ENCODE peak calls at places on chromosomes 7 and 10, in nine cellular contexts. U is lung; I is LoVo; R is stimulated activated naive CD4-positive, alpha-beta T cell treated with Interleukin-2 at 50 U/mL for 16 hours; Y is fibroblast of lung; F is skeletal muscle cell; C is lower leg skin; N is foreskin fibroblast; B is cardiac fibroblast. M is an unnamed sample.

GRCh38 chr10:109166935-109167334 is 756.4 kb downstream of the XPNPEP1 start:
- DNase-seq in U (no peak), I (no peak), R (no peak), Y (no peak), F (no peak), C (no peak), N (peak), B (no peak), M (no peak)

GRCh38 chr7:26202019-26202985 is 757 bp downstream of the CBX3 start:
- DNase-seq in U (no peak), I (no peak), R (peak), Y (no peak), F (no peak), C (peak), N (peak), B (peak), M (no peak)

GRCh38 chr10:126111562-126111961 is 215.2 kb downstream of the FANK1 start:
- DNase-seq in U (no peak), I (no peak), R (no peak), Y (no peak), F (no peak), C (no peak), N (no peak), B (no peak), M (no peak)

GRCh38 chr7:86950360-86950759 is 109.1 kb downstream of the ELAPOR2 start:
- DNase-seq in U (no peak), I (no peak), R (no peak), Y (no peak), F (no peak), C (no peak), N (no peak), B (no peak), M (peak)

GRCh38 chr10:14397069-14397468 is 66.3 kb upstream of the FRMD4A start:
- DNase-seq in U (peak), I (peak), R (no peak), Y (peak), F (peak), C (peak), N (peak), B (peak), M (no peak)

GRCh38 chr10:88553116-88553752 is 29.9 kb downstream of the RNLS start:
- DNase-seq in U (no peak), I (peak), R (no peak), Y (peak), F (peak), C (peak), N (peak), B (peak), M (peak)

GRCh38 chr7:36232971-36233550 is 80.0 kb downstream of the EEPD1 start:
- DNase-seq in U (no peak), I (no peak), R (no peak), Y (no peak), F (no peak), C (no peak), N (no peak), B (no peak), M (no peak)

GRCh38 chr7:47344171-47344955 is 237.5 kb downstream of the TNS3 start:
- DNase-seq in U (no peak), I (no peak), R (no peak), Y (no peak), F (no peak), C (no peak), N (no peak), B (no peak), M (no peak)

GRCh38 chr7:155257482-155258232 is 40.0 kb upstream of the INSIG1 start:
- DNase-seq in U (peak), I (peak), R (no peak), Y (peak), F (peak), C (peak), N (peak), B (peak), M (no peak)

GRCh38 chr10:69375307-69376151 is 41.2 kb downstream of the TACR2 start:
- DNase-seq in U (no peak), I (no peak), R (no peak), Y (peak), F (no peak), C (peak), N (peak), B (peak), M (no peak)

GRCh38 chr10:4109469-4109868 is 324.5 kb upstream of the KLF6 start:
- DNase-seq in U (no peak), I (no peak), R (no peak), Y (peak), F (peak), C (no peak), N (peak), B (peak), M (no peak)

GRCh38 chr7:50473531-50473930 is 23.4 kb upstream of the FIGNL1 start:
- DNase-seq in U (peak), I (no peak), R (no peak), Y (no peak), F (no peak), C (no peak), N (no peak), B (no peak), M (no peak)

GRCh38 chr10:130921461-130921860 is 390.1 kb downstream of the TCERG1L start:
- DNase-seq in U (no peak), I (no peak), R (no peak), Y (no peak), F (no peak), C (no peak), N (no peak), B (no peak), M (no peak)

GRCh38 chr7:106736508-106737201 is 75.7 kb upstream of the CCDC71L start:
- DNase-seq in U (peak), I (peak), R (peak), Y (peak), F (no peak), C (peak), N (peak), B (peak), M (peak)

GRCh38 chr7:34839645-34840044 is 181.6 kb downstream of the NPSR1 start:
- DNase-seq in U (no peak), I (no peak), R (no peak), Y (no peak), F (no peak), C (no peak), N (no peak), B (no peak), M (no peak)

GRCh38 chr7:44177570-44178131 is 11.6 kb downstream of the GCK start:
- DNase-seq in U (no peak), I (no peak), R (no peak), Y (peak), F (no peak), C (no peak), N (peak), B (peak), M (no peak)

GRCh38 chr7:70574970-70575799 is 556.8 kb upstream of the GALNT17 start:
- DNase-seq in U (no peak), I (no peak), R (no peak), Y (no peak), F (no peak), C (no peak), N (no peak), B (no peak), M (no peak)

GRCh38 chr7:44060091-44060947 is 5.0 kb downstream of the PGAM2 start:
- DNase-seq in U (no peak), I (no peak), R (no peak), Y (no peak), F (no peak), C (no peak), N (no peak), B (no peak), M (no peak)

GRCh38 chr7:121558288-121558687 is 162.2 kb upstream of the FAM3C start:
- DNase-seq in U (no peak), I (no peak), R (no peak), Y (no peak), F (no peak), C (no peak), N (no peak), B (no peak), M (no peak)

GRCh38 chr7:82810558-82811259 is 352.0 kb downstream of the PCLO start:
- DNase-seq in U (no peak), I (peak), R (no peak), Y (peak), F (peak), C (peak), N (peak), B (peak), M (no peak)

GRCh38 chr7:157413881-157414701 is 77.3 kb downstream of the DNAJB6 start:
- DNase-seq in U (no peak), I (no peak), R (no peak), Y (no peak), F (no peak), C (no peak), N (no peak), B (no peak), M (no peak)

GRCh38 chr10:11227103-11227502 is 209.4 kb downstream of the CELF2 start:
- DNase-seq in U (no peak), I (no peak), R (no peak), Y (no peak), F (no peak), C (no peak), N (no peak), B (no peak), M (peak)

GRCh38 chr10:125662616-125663015 is 20.3 kb downstream of the TEX36 start:
- DNase-seq in U (no peak), I (peak), R (no peak), Y (no peak), F (no peak), C (no peak), N (peak), B (no peak), M (no peak)

GRCh38 chr10:71232089-71232998 is 20.0 kb downstream of the UNC5B start:
- DNase-seq in U (no peak), I (no peak), R (no peak), Y (peak), F (no peak), C (no peak), N (peak), B (peak), M (no peak)

GRCh38 chr7:71140264-71140663 is 8.3 kb downstream of the GALNT17 start:
- DNase-seq in U (no peak), I (no peak), R (no peak), Y (no peak), F (no peak), C (no peak), N (no peak), B (no peak), M (no peak)

GRCh38 chr10:9305018-9305655 is 1250.6 kb downstream of the GATA3 start:
- DNase-seq in U (no peak), I (peak), R (no peak), Y (peak), F (no peak), C (no peak), N (peak), B (peak), M (no peak)

GRCh38 chr7:80247144-80247543 is 112.5 kb downstream of the GNAI1 start:
- DNase-seq in U (no peak), I (no peak), R (no peak), Y (peak), F (no peak), C (no peak), N (peak), B (peak), M (no peak)

GRCh38 chr7:82389847-82390246 is 53.7 kb downstream of the CACNA2D1 start:
- DNase-seq in U (no peak), I (no peak), R (no peak), Y (no peak), F (no peak), C (no peak), N (no peak), B (no peak), M (no peak)

GRCh38 chr10:28091913-28092312 is 93.0 kb upstream of the ODAD2 start:
- DNase-seq in U (no peak), I (no peak), R (no peak), Y (no peak), F (no peak), C (no peak), N (no peak), B (no peak), M (no peak)

GRCh38 chr7:128361463-128362441 is at the start of gene PRRT4:
- DNase-seq in U (no peak), I (peak), R (peak), Y (no peak), F (no peak), C (no peak), N (peak), B (peak), M (peak)

GRCh38 chr7:130996841-130997231 is 262.8 kb upstream of the KLF14 start:
- DNase-seq in U (peak), I (peak), R (peak), Y (no peak), F (no peak), C (no peak), N (peak), B (no peak), M (no peak)

GRCh38 chr7:2537981-2538851 is 17.1 kb downstream of the BRAT1 start:
- DNase-seq in U (no peak), I (no peak), R (no peak), Y (no peak), F (no peak), C (peak), N (no peak), B (no peak), M (no peak)

M was measured in memory B cell.